ENCODE peak calls at places on chromosomes 4 and X, in eight cellular contexts. Y is tibial artery, G is progenitor cell of endocrine pancreas, H is smooth muscle cell of the brain vasculature, F is ascending aorta, E is NCI-H524, V is GM13976, Q is neural crest cell. M is an unnamed sample.

GRCh38 chr4:7898385-7898784 is 41.3 kb downstream of the AFAP1 start:
- DNase-seq in E (no peak), Q (no peak), G (no peak), Y (no peak), F (no peak), V (no peak), H (no peak), M (no peak)

GRCh38 chr4:90198086-90198847 is 71.1 kb downstream of the CCSER1 start:
- DNase-seq in F (no peak), V (no peak), Q (no peak), H (no peak), E (no peak), G (no peak), Y (no peak), M (peak)

GRCh38 chrX:44352739-44353138 is 9.3 kb upstream of the EFHC2 start:
- DNase-seq in H (no peak), V (no peak), G (no peak), Y (no peak), F (no peak), Q (no peak), E (no peak), M (no peak)

GRCh38 chr4:79454656-79455055 is 46.6 kb upstream of the GK2 start:
- DNase-seq in E (no peak), V (no peak), H (no peak), Q (no peak), F (no peak), Y (no peak), G (no peak), M (no peak)

GRCh38 chr4:100790838-100791615 is 273.2 kb upstream of the EMCN start:
- DNase-seq in Y (no peak), F (no peak), V (no peak), G (no peak), Q (no peak), H (no peak), E (no peak), M (no peak)

GRCh38 chrX:49273181-49273727 is 3.7 kb downstream of the PPP1R3F start:
- DNase-seq in Y (peak), G (no peak), Q (no peak), H (no peak), E (no peak), F (no peak), V (no peak), M (no peak)

GRCh38 chrX:134572816-134573682 is 85.2 kb downstream of the PLAC1 start:
- DNase-seq in H (no peak), E (no peak), V (no peak), G (no peak), Q (no peak), F (no peak), Y (no peak), M (no peak)

GRCh38 chr4:20356565-20356964 is 104.9 kb downstream of the SLIT2 start:
- DNase-seq in G (no peak), H (no peak), F (no peak), E (peak), Y (no peak), Q (peak), V (no peak), M (no peak)

GRCh38 chrX:136623400-136623799 is 24.6 kb upstream of the CD40LG start:
- DNase-seq in Q (no peak), H (no peak), V (no peak), G (no peak), F (no peak), E (no peak), Y (no peak), M (no peak)

GRCh38 chrX:100072286-100072685 is 337.8 kb downstream of the PCDH19 start:
- DNase-seq in V (no peak), G (no peak), E (no peak), H (no peak), Q (no peak), F (no peak), Y (no peak), M (no peak)

GRCh38 chr4:24209131-24209530 is 319.3 kb upstream of the PPARGC1A start:
- DNase-seq in H (no peak), F (no peak), G (no peak), Q (no peak), E (no peak), V (no peak), Y (no peak), M (no peak)

GRCh38 chrX:135433531-135434257 is 11.9 kb downstream of the SMIM10L2A start:
- DNase-seq in E (no peak), V (no peak), H (no peak), F (no peak), Y (no peak), Q (no peak), G (no peak), M (no peak)

GRCh38 chr4:98260047-98260578 is 1.1 kb upstream of the RAP1GDS1 start:
- DNase-seq in Q (peak), F (no peak), E (no peak), H (peak), V (no peak), Y (peak), G (peak), M (no peak)

GRCh38 chrX:96430756-96431455 is 253.7 kb upstream of the DIAPH2 start:
- DNase-seq in Q (no peak), V (no peak), G (no peak), F (no peak), H (no peak), E (no peak), Y (no peak), M (no peak)

GRCh38 chrX:15310117-15310516 is 5.3 kb downstream of the ASB11 start:
- DNase-seq in Q (no peak), G (no peak), F (peak), H (no peak), E (no peak), V (no peak), Y (no peak), M (no peak)

GRCh38 chr4:129342820-129343219 is 246.9 kb downstream of the C4orf33 start:
- DNase-seq in Y (no peak), G (no peak), F (no peak), V (no peak), Q (no peak), H (no peak), E (no peak), M (no peak)

GRCh38 chr4:30948653-30949052 is 228.5 kb downstream of the PCDH7 start:
- DNase-seq in F (no peak), G (no peak), E (no peak), Q (no peak), Y (no peak), V (no peak), H (no peak), M (no peak)

GRCh38 chrX:9728271-9728670 is 37.4 kb downstream of the GPR143 start:
- DNase-seq in F (no peak), G (no peak), H (no peak), Q (no peak), V (no peak), Y (no peak), E (no peak), M (no peak)

GRCh38 chr4:42995343-42995944 is 102.9 kb downstream of the GRXCR1 start:
- DNase-seq in V (peak), H (no peak), F (no peak), Q (no peak), Y (no peak), E (peak), G (no peak), M (peak)

GRCh38 chr4:87839309-87839946 is 6.7 kb downstream of the MEPE start:
- DNase-seq in E (no peak), H (no peak), Q (no peak), Y (no peak), F (no peak), G (no peak), V (no peak), M (no peak)

GRCh38 chrX:139720136-139720535 is 12.2 kb upstream of the MCF2 start:
- DNase-seq in Y (no peak), V (no peak), G (no peak), F (no peak), E (no peak), Q (no peak), H (no peak), M (peak)

GRCh38 chrX:117376460-117376859 is 740.1 kb downstream of the KLHL13 start:
- DNase-seq in H (no peak), E (no peak), Q (no peak), G (no peak), Y (no peak), V (no peak), F (no peak), M (no peak)

GRCh38 chrX:52420824-52421443 is 52.1 kb downstream of the XAGE2 start:
- DNase-seq in H (no peak), F (no peak), G (no peak), Y (no peak), V (no peak), E (no peak), Q (no peak), M (no peak)

GRCh38 chr4:73311428-73311827 is 52.8 kb upstream of the ANKRD17 start:
- DNase-seq in H (no peak), Q (no peak), G (no peak), F (no peak), E (no peak), Y (no peak), V (no peak), M (no peak)

GRCh38 chr4:77636902-77637301 is 31.3 kb downstream of the CXCL13 start:
- DNase-seq in Q (no peak), G (no peak), H (peak), Y (no peak), V (no peak), F (no peak), E (no peak), M (no peak)

GRCh38 chr4:136012250-136012649 is 1520.0 kb downstream of the PCDH18 start:
- DNase-seq in F (no peak), Y (no peak), V (no peak), Q (no peak), E (no peak), H (no peak), G (no peak), M (no peak)

GRCh38 chr4:161256172-161256571 is 907.6 kb downstream of the FSTL5 start:
- DNase-seq in F (no peak), G (no peak), V (no peak), H (no peak), Y (no peak), E (no peak), Q (no peak), M (no peak)

GRCh38 chr4:148770377-148770776 is 328.2 kb upstream of the NR3C2 start:
- DNase-seq in V (no peak), Y (no peak), F (no peak), G (no peak), E (no peak), H (no peak), Q (no peak), M (no peak)

GRCh38 chr4:7777017-7777710 is 162.5 kb downstream of the AFAP1 start:
- DNase-seq in Q (no peak), Y (peak), G (no peak), H (no peak), V (no peak), F (no peak), E (no peak), M (no peak)

GRCh38 chr4:44447563-44448504 is 775 bp downstream of the KCTD8 start:
- DNase-seq in V (peak), H (no peak), F (no peak), E (peak), Y (peak), Q (peak), G (peak), M (no peak)

GRCh38 chr4:1561286-1561990 is 122.7 kb downstream of the FAM53A start:
- DNase-seq in H (no peak), Q (no peak), G (no peak), V (no peak), Y (no peak), E (no peak), F (no peak), M (no peak)

GRCh38 chr4:142274137-142274536 is 572.0 kb downstream of the INPP4B start:
- DNase-seq in E (no peak), Q (no peak), H (no peak), F (no peak), V (no peak), G (no peak), Y (no peak), M (no peak)

GRCh38 chrX:118548831-118549230 is 53.2 kb downstream of the DOCK11 start:
- DNase-seq in F (no peak), Q (no peak), H (no peak), V (no peak), Y (no peak), G (no peak), E (peak), M (no peak)

GRCh38 chr4:25863347-25863784 is 578 bp upstream of the SEL1L3 start:
- DNase-seq in Q (no peak), H (no peak), E (no peak), Y (no peak), V (peak), F (no peak), G (peak), M (no peak)

GRCh38 chrX:69055193-69055592 is 110.1 kb downstream of the PJA1 start:
- DNase-seq in V (no peak), Q (no peak), H (no peak), F (peak), E (no peak), G (no peak), Y (no peak), M (no peak)

M was measured in iPS DF 19.7.